ENCODE peak calls at places on chromosome 16, in four cellular contexts. U is psoas muscle, G is breast epithelium, X is heart right ventricle. B is an unnamed sample.

GRCh38 chr16:65782537-65783290 is 583.8 kb upstream of the CDH5 start:
- DNase-seq in X (no peak), U (no peak), G (no peak), B (no peak)

GRCh38 chr16:31071861-31072260 is 2.2 kb downstream of the ZNF668 start:
- DNase-seq in G (no peak), X (no peak), U (no peak), B (peak; percentile 10)

GRCh38 chr16:23640669-23640958 is 496 bp downstream of the PALB2 start:
- DNase-seq in G (no peak), U (no peak), X (no peak), B (no peak)

GRCh38 chr16:16141141-16141540 is 82.2 kb downstream of the ABCC6 start:
- DNase-seq in X (no peak), G (no peak), U (no peak), B (no peak)

GRCh38 chr16:23768581-23768980 is 13.8 kb downstream of the CHP2 start:
- DNase-seq in U (no peak), X (no peak), G (no peak), B (no peak)

GRCh38 chr16:53892155-53892554 is 188.2 kb downstream of the FTO start:
- DNase-seq in X (no peak), G (peak; percentile 53), U (no peak), B (peak; percentile 5)

GRCh38 chr16:31110106-31111034 is 2.2 kb downstream of the BCKDK start:
- DNase-seq in X (no peak), U (no peak), G (no peak), B (no peak)

GRCh38 chr16:17431904-17432625 is 38.7 kb downstream of the XYLT1 start:
- DNase-seq in X (no peak), G (no peak), U (no peak), B (no peak)

GRCh38 chr16:57347858-57348257 is 10.7 kb upstream of the CCL22 start:
- DNase-seq in X (no peak), G (no peak), U (no peak), B (no peak)

GRCh38 chr16:30769379-30770089 is 7.4 kb downstream of the RNF40 start:
- DNase-seq in U (no peak), G (no peak), X (no peak), B (no peak)

GRCh38 chr16:89007371-89008249 is 30.6 kb upstream of the CBFA2T3 start:
- DNase-seq in U (no peak), X (no peak), G (no peak), B (no peak)

GRCh38 chr16:81810894-81811538 is 31.9 kb downstream of the PLCG2 start:
- DNase-seq in X (no peak), U (no peak), G (no peak), B (peak; percentile 85)

GRCh38 chr16:13519871-13520270 is 400.1 kb upstream of the ERCC4 start:
- DNase-seq in U (no peak), G (no peak), X (no peak), B (no peak)

GRCh38 chr16:86517652-86518258 is 7.4 kb downstream of the FOXF1 start:
- DNase-seq in U (peak; percentile 67), G (no peak), X (peak; percentile 65), B (no peak)

GRCh38 chr16:200388-200787 is 20.1 kb downstream of the HBQ1 start:
- DNase-seq in G (no peak), U (no peak), X (no peak), B (no peak)

GRCh38 chr16:51151435-51151950 is 423 bp upstream of the SALL1 start:
- DNase-seq in G (peak; percentile 27), X (peak; percentile 53), U (no peak), B (no peak)

DNA sequence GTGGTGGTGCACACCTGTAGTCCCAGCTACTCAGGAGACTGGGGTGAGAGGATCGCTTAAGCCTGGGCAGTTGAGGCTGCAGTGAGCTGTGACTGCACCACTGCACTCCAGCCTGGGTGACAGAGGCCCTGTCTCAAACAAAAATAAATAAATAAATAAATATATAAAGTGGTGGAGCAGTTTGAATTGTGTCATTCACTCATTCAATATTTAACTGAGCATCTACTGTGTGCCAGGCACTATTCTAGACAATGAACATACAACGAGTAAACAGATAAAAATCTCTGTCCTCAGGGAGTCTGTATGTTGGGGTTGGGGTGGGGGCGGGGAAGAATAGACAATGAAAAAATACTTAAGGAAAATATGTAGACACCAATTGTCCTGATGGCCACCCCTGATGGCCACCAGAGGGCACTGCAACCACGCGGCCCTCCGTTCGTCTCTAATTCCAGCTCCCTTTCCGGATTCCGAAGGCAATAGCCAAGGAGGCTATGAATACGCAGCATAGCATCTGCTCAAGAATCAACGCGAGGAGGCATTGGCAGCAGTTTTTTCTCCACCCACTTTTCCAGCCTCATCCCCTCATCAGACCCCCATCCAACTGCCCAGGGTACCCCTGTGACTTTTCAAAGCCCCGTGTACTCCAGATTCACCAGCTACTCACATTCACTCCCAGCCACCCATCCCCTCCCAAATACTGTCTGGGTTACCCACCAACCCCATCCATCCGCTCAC is 21.4 kb downstream of the QPRT start:
- DNase-seq in X (peak; percentile 77), G (peak; percentile 56), U (peak; percentile 86), B (no peak)
- TF ChIP-seq CTCF in X (peak; percentile 88), G (peak; percentile 54), U (peak; percentile 91), B (peak; percentile 86)

GRCh38 chr16:2063861-2064260 is 16.1 kb downstream of the TSC2 start:
- DNase-seq in X (no peak), G (no peak), U (no peak), B (no peak)
- H3K4me3 ChIP-seq in X (no peak overlapping the region), G (no peak overlapping the region), U (no peak overlapping the region), B (no peak overlapping the region)

DNA sequence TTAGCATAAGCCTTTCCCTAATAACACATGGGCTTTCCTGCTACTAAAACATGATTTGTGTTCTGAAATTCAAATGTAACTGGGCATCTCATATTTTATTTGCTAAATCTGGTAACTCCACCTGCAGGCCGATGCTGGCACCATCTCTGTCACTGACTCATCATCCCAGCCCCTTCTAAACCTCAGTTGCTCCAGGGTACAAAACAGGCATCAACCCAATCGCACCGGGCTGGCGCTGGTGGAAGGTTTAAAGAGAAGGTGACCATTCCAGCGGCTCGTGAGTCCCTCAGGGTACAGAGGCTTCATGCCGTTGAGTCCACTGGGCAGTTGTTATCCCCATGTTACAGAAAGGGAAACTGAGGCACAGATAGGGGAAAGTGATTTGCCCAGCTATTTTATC is 27.1 kb downstream of the PPL start:
- DNase-seq in U (no peak), G (no peak), X (no peak), B (no peak)
- TF ChIP-seq CTCF in U (no peak), G (no peak), X (no peak), B (no peak)

GRCh38 chr16:29029168-29029994 is 44.5 kb downstream of the LAT start:
- DNase-seq in X (no peak), G (no peak), U (no peak), B (no peak)
- H3K4me3 ChIP-seq in X (no peak overlapping the region), G (no peak overlapping the region), U (no peak overlapping the region), B (no peak overlapping the region)

GRCh38 chr16:75110637-75111513 is 5.7 kb downstream of the LDHD start:
- DNase-seq in G (peak; percentile 80), X (peak; percentile 88), U (peak; percentile 95), B (peak; percentile 71)
- TF ChIP-seq CTCF in G (peak; percentile 86), X (peak; percentile 87), U (peak; percentile 90), B (peak; percentile 93)

B was measured in GM12864.